ENCODE peak calls at places on chromosome 2, in eight cellular contexts. N is NCI-H1048, V is amygdala, O is pancreas, D is AG04449, M is left cardiac atrium, C is pons, X is T-cell. Q is an unnamed sample.

GRCh38 chr2:181971032-181971431 is 14.6 kb upstream of the PPP1R1C start:
- DNase-seq in N (no peak), V (no peak), O (no peak), D (no peak), M (no peak), C (no peak), X (no peak), Q (no peak)

GRCh38 chr2:216992056-216992455 is 132.2 kb upstream of the TNP1 start:
- DNase-seq in N (no peak), V (no peak), O (no peak), D (no peak), M (no peak), C (no peak), X (no peak), Q (no peak)

GRCh38 chr2:205712983-205713531 is 30.8 kb downstream of the NRP2 start:
- DNase-seq in N (no peak), V (no peak), O (no peak), D (no peak), M (no peak), C (no peak), X (no peak), Q (no peak)

GRCh38 chr2:100291152-100291970 is 30.9 kb downstream of the LONRF2 start:
- DNase-seq in N (no peak), V (no peak), O (peak), D (peak), M (peak), C (peak), X (peak), Q (no peak)

GRCh38 chr2:127326289-127326945 is 32.5 kb upstream of the ERCC3 start:
- DNase-seq in N (no peak), V (no peak), O (no peak), D (no peak), M (no peak), C (no peak), X (no peak), Q (no peak)

GRCh38 chr2:85066874-85067351 is 66.3 kb upstream of the TCF7L1 start:
- DNase-seq in N (peak), V (peak), O (peak), D (no peak), M (peak), C (peak), X (peak), Q (peak)

GRCh38 chr2:174971868-174972781 is 33.1 kb downstream of the CHN1 start:
- DNase-seq in N (no peak), V (no peak), O (no peak), D (no peak), M (no peak), C (no peak), X (no peak), Q (peak)

GRCh38 chr2:235859651-235860050 is 308.5 kb downstream of the GBX2 start:
- DNase-seq in N (no peak), V (no peak), O (no peak), D (no peak), M (peak), C (no peak), X (no peak), Q (no peak)

GRCh38 chr2:217105733-217106649 is 246.1 kb upstream of the TNP1 start:
- DNase-seq in N (no peak), V (no peak), O (no peak), D (peak), M (no peak), C (no peak), X (no peak), Q (no peak)

GRCh38 chr2:239009001-239009961 is 161.4 kb downstream of the TWIST2 start:
- DNase-seq in N (no peak), V (no peak), O (no peak), D (no peak), M (no peak), C (no peak), X (no peak), Q (no peak)

GRCh38 chr2:237546876-237547395 is 19.4 kb upstream of the PRLH start:
- DNase-seq in N (no peak), V (no peak), O (peak), D (no peak), M (no peak), C (no peak), X (no peak), Q (no peak)

GRCh38 chr2:239870276-239870675 is 154.9 kb downstream of the NDUFA10 start:
- DNase-seq in N (no peak), V (no peak), O (no peak), D (no peak), M (no peak), C (no peak), X (no peak), Q (no peak)

GRCh38 chr2:102266204-102266603 is 45.2 kb upstream of the IL1RL1 start:
- DNase-seq in N (no peak), V (no peak), O (no peak), D (no peak), M (no peak), C (no peak), X (no peak), Q (no peak)

GRCh38 chr2:236291911-236292310 is 27.7 kb upstream of the ASB18 start:
- DNase-seq in N (no peak), V (no peak), O (no peak), D (no peak), M (no peak), C (no peak), X (no peak), Q (no peak)

GRCh38 chr2:235004289-235004903 is 52.6 kb downstream of the SH3BP4 start:
- DNase-seq in N (no peak), V (no peak), O (no peak), D (no peak), M (no peak), C (no peak), X (no peak), Q (no peak)

GRCh38 chr2:142716463-142717242 is 160.8 kb upstream of the KYNU start:
- DNase-seq in N (no peak), V (no peak), O (no peak), D (no peak), M (no peak), C (no peak), X (no peak), Q (no peak)

GRCh38 chr2:195660265-195660890 is 3.4 kb downstream of the SLC39A10 start:
- DNase-seq in N (peak), V (no peak), O (no peak), D (peak), M (peak), C (peak), X (peak), Q (peak)

GRCh38 chr2:176085861-176086771 is 2.4 kb upstream of the EVX2 start:
- DNase-seq in N (no peak), V (no peak), O (peak), D (no peak), M (no peak), C (peak), X (no peak), Q (no peak)

GRCh38 chr2:39128919-39129391 is 8.1 kb upstream of the SOS1 start:
- DNase-seq in N (no peak), V (no peak), O (no peak), D (no peak), M (no peak), C (no peak), X (peak), Q (no peak)

GRCh38 chr2:96024336-96025106 is 10.2 kb downstream of the GPAT2 start:
- DNase-seq in N (no peak), V (no peak), O (peak), D (no peak), M (no peak), C (no peak), X (no peak), Q (no peak)

GRCh38 chr2:233810385-233810784 is 32.3 kb downstream of the MROH2A start:
- DNase-seq in N (no peak), V (no peak), O (peak), D (no peak), M (no peak), C (no peak), X (no peak), Q (no peak)

GRCh38 chr2:26528186-26528585 is 50.3 kb upstream of the OTOF start:
- DNase-seq in N (no peak), V (no peak), O (no peak), D (no peak), M (no peak), C (no peak), X (no peak), Q (no peak)

GRCh38 chr2:175400975-175401374 is 219.5 kb upstream of the ATP5MC3 start:
- DNase-seq in N (no peak), V (no peak), O (no peak), D (no peak), M (no peak), C (no peak), X (no peak), Q (no peak)

GRCh38 chr2:127324635-127325034 is 30.7 kb upstream of the ERCC3 start:
- DNase-seq in N (no peak), V (no peak), O (no peak), D (no peak), M (no peak), C (peak), X (no peak), Q (no peak)

GRCh38 chr2:139122711-139123158 is 342.5 kb upstream of the NXPH2 start:
- DNase-seq in N (no peak), V (no peak), O (no peak), D (peak), M (no peak), C (no peak), X (no peak), Q (no peak)

GRCh38 chr2:187912956-187913355 is 358.7 kb upstream of the TFPI start:
- DNase-seq in N (no peak), V (no peak), O (no peak), D (no peak), M (no peak), C (no peak), X (no peak), Q (no peak)

GRCh38 chr2:207066784-207067460 is 98.8 kb downstream of the KLF7 start:
- DNase-seq in N (no peak), V (no peak), O (no peak), D (no peak), M (no peak), C (peak), X (no peak), Q (peak)

GRCh38 chr2:119283873-119284331 is 60.3 kb downstream of the STEAP3 start:
- DNase-seq in N (no peak), V (no peak), O (no peak), D (peak), M (peak), C (peak), X (no peak), Q (no peak)

GRCh38 chr2:62195421-62196277 is at the start of gene B3GNT2:
- DNase-seq in N (peak), V (peak), O (peak), D (no peak), M (peak), C (peak), X (peak), Q (peak)

GRCh38 chr2:240131941-240132650 is 4.0 kb downstream of the COPS9 start:
- DNase-seq in N (no peak), V (no peak), O (peak), D (no peak), M (no peak), C (no peak), X (no peak), Q (no peak)

Q was measured in NCI-H1105 treated with DMSO at 0.1 percent for 48 hours.